ENCODE peak calls at places on chromosomes 13 and 19, in ten cellular contexts. K is HCT116; S is CD4-positive, alpha-beta T cell; O is CD8-positive, alpha-beta memory T cell; Z is IMR-90; G is PC-9; W is H9; R is prostate gland; V is lower lobe of right lung; L is RWPE1. Q is an unnamed sample.

GRCh38 chr13:28220166-28220565 is 81.8 kb downstream of the PAN3 start:
- DNase-seq in L (no peak), V (no peak), S (no peak), K (no peak), O (no peak), G (no peak), W (no peak), Z (peak), R (no peak), Q (no peak)

GRCh38 chr13:40190656-40191100 is 475.8 kb downstream of the FOXO1 start:
- DNase-seq in K (no peak), L (peak), G (no peak), S (peak), R (peak), Z (peak), V (no peak), O (peak), W (no peak), Q (peak)

GRCh38 chr13:113862766-113863510 is 938 bp downstream of the GAS6 start:
- DNase-seq in V (peak), W (peak), Z (no peak), K (no peak), R (no peak), S (no peak), G (no peak), O (no peak), L (peak), Q (no peak)

GRCh38 chr13:36395280-36395679 is 37.0 kb upstream of the CCNA1 start:
- DNase-seq in O (no peak), Z (peak), K (no peak), R (no peak), S (no peak), G (peak), V (no peak), W (no peak), L (peak), Q (no peak)

GRCh38 chr13:28658539-28658795 is 463 bp upstream of the POMP start:
- DNase-seq in W (no peak), V (no peak), S (no peak), L (no peak), K (no peak), O (no peak), Z (no peak), R (no peak), G (no peak), Q (no peak)

GRCh38 chr13:112444001-112444311 is 67.8 kb downstream of the SPACA7 start:
- DNase-seq in L (peak), S (peak), G (peak), R (peak), Z (peak), K (peak), O (no peak), V (peak), W (peak), Q (no peak)

GRCh38 chr13:88651531-88651930 is 980.4 kb downstream of the SLITRK5 start:
- DNase-seq in W (no peak), R (no peak), G (no peak), O (no peak), Z (no peak), L (no peak), S (no peak), V (no peak), K (no peak), Q (no peak)

GRCh38 chr19:608155-609000 is 18.7 kb downstream of the HCN2 start:
- DNase-seq in R (no peak), S (no peak), L (no peak), Z (no peak), O (no peak), G (no peak), W (no peak), V (no peak), K (no peak), Q (no peak)

GRCh38 chr13:30918662-30919405 is 12.8 kb downstream of the MEDAG start:
- DNase-seq in V (no peak), W (no peak), O (no peak), R (no peak), S (no peak), G (no peak), K (no peak), Z (no peak), L (peak), Q (no peak)

GRCh38 chr19:28330831-28331230 is 882.1 kb downstream of the UQCRFS1 start:
- DNase-seq in S (no peak), V (no peak), K (no peak), W (no peak), G (no peak), Z (no peak), O (no peak), R (no peak), L (no peak), Q (no peak)

GRCh38 chr13:78595458-78595818 is 7.9 kb downstream of the POU4F1 start:
- DNase-seq in K (no peak), S (no peak), O (no peak), W (no peak), R (no peak), V (no peak), G (no peak), Z (no peak), L (no peak), Q (no peak)

GRCh38 chr13:24520733-24521132 is 8.2 kb upstream of the PARP4 start:
- DNase-seq in R (no peak), S (no peak), O (no peak), Z (no peak), K (no peak), V (no peak), W (no peak), G (no peak), L (no peak), Q (no peak)

GRCh38 chr19:51333836-51334460 is 8.0 kb downstream of the VSIG10L start:
- DNase-seq in S (no peak), G (no peak), R (no peak), K (peak), L (no peak), Z (no peak), O (no peak), W (peak), V (no peak), Q (no peak)

GRCh38 chr13:106415427-106415826 is 120.0 kb downstream of the EFNB2 start:
- DNase-seq in Z (peak), S (no peak), G (no peak), O (no peak), K (no peak), V (no peak), W (no peak), R (no peak), L (no peak), Q (no peak)

GRCh38 chr19:56712609-56713008 is 41.1 kb upstream of the ZNF835 start:
- DNase-seq in W (no peak), Z (no peak), R (no peak), L (no peak), S (no peak), K (no peak), V (no peak), G (no peak), O (no peak), Q (no peak)

GRCh38 chr13:30982506-30982905 is 50.0 kb downstream of the TEX26 start:
- DNase-seq in R (no peak), O (no peak), K (no peak), G (no peak), W (no peak), V (no peak), L (no peak), S (no peak), Z (no peak), Q (no peak)

DNA sequence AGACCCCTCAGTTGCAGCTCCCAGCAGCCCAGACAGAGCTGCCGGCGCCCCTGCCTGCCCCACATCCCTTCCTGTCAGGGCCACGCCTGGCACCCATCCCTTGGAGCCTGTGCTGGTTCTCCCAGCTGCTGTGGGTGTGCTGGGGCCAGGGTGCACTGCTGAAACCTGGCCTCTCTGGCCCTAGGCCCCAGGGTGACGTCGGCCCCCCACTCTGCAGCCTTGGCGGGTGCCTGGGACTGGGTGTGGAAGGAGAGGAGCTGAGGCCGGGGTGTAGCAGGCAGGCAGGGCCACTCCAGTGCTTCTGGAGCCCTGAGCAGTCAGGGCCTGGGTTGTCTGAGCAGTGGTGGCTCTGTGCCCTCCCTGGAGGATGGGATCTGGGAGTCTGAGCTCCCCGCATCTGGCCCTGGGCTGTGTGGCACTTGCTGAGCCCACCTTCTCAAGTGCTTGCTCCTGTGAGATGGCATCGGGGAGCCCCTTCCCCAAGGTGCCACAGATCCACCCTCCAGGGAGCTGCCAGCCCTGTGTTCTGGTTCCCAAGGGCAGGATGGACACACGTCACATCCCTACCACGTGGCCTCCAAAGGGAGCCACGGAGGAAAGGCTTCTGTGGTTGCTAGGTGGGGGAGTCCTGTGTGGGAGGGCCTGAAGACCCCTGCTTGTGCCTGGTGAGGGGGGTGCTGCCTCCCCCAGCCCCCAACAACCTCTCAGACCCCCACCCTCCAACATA is 5.2 kb downstream of the PLEKHJ1 start:
- DNase-seq in W (no peak), V (no peak), O (no peak), G (no peak), Z (no peak), L (no peak), K (no peak), S (no peak), R (no peak), Q (no peak)
- H3K27ac ChIP-seq in W (no peak), V (no peak), O (no peak), G (no peak), Z (no peak), L (peak), K (peak), S (no peak), R (no peak), Q (no peak)

GRCh38 chr13:94218537-94218936 is 260.9 kb downstream of the DCT start:
- DNase-seq in S (no peak), Z (no peak), O (no peak), V (no peak), G (no peak), R (no peak), K (no peak), L (no peak), W (peak), Q (no peak)
- H3K27ac ChIP-seq in S (no peak), Z (no peak), O (no peak), V (no peak), G (no peak), R (no peak), K (no peak), L (no peak), W (no peak), Q (no peak)

DNA sequence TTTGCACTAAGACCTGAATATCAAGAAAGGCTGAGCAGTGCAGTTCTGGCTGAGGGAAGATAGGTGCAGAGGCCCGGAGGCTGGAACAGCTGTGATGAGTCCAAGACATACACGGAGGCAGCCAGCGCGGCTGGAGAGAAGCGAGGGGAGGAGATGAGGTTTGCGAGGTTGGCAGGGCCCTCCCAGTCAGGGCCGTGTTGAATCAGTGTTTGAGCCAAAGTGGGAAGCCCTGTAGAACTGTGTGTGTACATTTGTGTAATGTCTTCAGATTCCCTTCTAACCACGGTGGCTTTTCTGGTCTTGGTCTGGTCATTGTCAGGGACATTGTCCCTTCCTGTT is 34.9 kb downstream of the PAK4 start:
- DNase-seq in V (no peak), G (no peak), Z (peak), L (no peak), S (no peak), K (no peak), R (peak), O (no peak), W (no peak), Q (peak)
- H3K27ac ChIP-seq in V (peak), G (no peak), Z (peak), L (peak), S (no peak), K (no peak), R (peak), O (no peak), W (no peak), Q (peak)

GRCh38 chr19:19159534-19159933 is 10.5 kb downstream of the MEF2B start:
- DNase-seq in O (no peak), R (no peak), K (no peak), G (no peak), L (no peak), Z (no peak), V (no peak), W (no peak), S (no peak), Q (no peak)
- H3K27ac ChIP-seq in O (no peak), R (no peak), K (no peak), G (no peak), L (no peak), Z (no peak), V (no peak), W (no peak), S (no peak), Q (no peak)

GRCh38 chr13:101536079-101536478 is 83.6 kb downstream of the ITGBL1 start:
- DNase-seq in S (no peak), V (no peak), R (no peak), G (no peak), O (no peak), Z (no peak), W (no peak), L (no peak), K (no peak), Q (no peak)
- H3K27ac ChIP-seq in S (no peak), V (no peak), R (no peak), G (no peak), O (no peak), Z (no peak), W (no peak), L (no peak), K (no peak), Q (no peak)

DNA sequence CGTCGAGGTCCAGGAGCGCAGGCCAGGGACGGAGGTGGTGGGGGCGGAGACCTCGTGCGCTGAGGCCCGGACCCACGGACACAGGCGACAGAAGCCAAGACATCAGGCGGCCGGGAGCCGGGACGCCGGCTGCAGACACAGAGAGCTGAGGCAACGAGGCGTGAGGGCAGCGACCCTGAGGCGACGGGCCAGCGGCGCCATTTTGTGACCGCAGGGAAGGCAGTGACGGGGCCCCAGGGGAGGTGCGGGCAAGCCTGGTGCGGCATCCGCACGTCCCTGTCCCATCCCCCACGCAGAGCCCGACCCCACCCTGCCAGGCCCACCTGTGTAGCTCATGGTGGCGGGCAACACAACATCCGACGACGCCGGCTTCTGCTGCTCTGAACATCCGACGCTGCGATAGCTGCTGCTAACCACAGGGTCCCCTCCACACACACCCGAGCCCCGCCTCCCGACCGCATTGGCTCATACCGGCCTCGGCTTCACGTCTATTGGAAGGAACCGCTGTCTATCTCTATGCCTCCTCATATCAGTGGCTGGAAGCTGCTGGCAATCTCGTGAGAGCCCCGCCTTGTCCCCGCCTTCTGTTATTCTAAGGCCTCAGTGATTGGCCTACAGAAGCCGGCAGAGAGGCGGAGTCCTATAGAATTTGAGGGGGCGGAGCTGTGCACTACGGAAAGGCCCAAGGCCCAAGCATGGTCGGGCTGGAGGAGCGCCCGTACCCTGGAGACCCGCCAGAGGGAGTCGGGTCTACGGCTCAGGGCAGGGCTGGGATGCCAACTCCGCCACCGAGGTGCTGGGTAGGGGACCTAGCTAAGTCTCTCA is at the start of gene AKAP8L:
- DNase-seq in S (peak), L (peak), O (peak), R (peak), W (peak), G (peak), V (peak), K (peak), Z (peak), Q (peak)
- H3K27ac ChIP-seq in S (peak), L (peak), O (peak), R (peak), W (no peak), G (peak), V (peak), K (peak), Z (peak), Q (peak)

Q was measured in epithelial cell of prostate.